ENCODE peak calls at places on chromosomes 4 and X, in six cellular contexts. P is stimulated activated CD8-positive, alpha-beta memory T cell treated with anti-CD3 and anti-CD28 coated beads, Interleukin-4, amount 100 ng/mL, for 24 hours; A is stimulated activated CD4-positive, alpha-beta T cell treated with anti-CD3 and anti-CD28 coated beads, Interleukin-1b, Interleukin-23, amount 100 ng/mL, for 24 hours; B is epithelial cell of esophagus; O is Caki2; E is neuronal stem cell. U is an unnamed sample.
A peak's percentile ranks its signal among the peaks of the same experiment; 100 is the strongest.

GRCh38 chr4:71259911-71260331 is 78.9 kb upstream of the SLC4A4 start:
- DNase-seq in P (no peak), E (no peak), B (peak; percentile 93), A (no peak), O (no peak), U (no peak)

GRCh38 chr4:118974758-118975157 is 86.1 kb downstream of the SYNPO2 start:
- DNase-seq in P (no peak), O (no peak), B (peak; percentile 64), E (no peak), A (no peak), U (no peak)

GRCh38 chr4:112848931-112849330 is 200.5 kb upstream of the ANK2 start:
- DNase-seq in P (no peak), B (no peak), E (no peak), A (no peak), O (no peak), U (no peak)

GRCh38 chrX:12917753-12918152 is 11.3 kb downstream of the TLR8 start:
- DNase-seq in A (no peak), O (no peak), P (no peak), B (no peak), E (no peak), U (no peak)

GRCh38 chr4:128355301-128355700 is 67.7 kb upstream of the PGRMC2 start:
- DNase-seq in O (peak; percentile 87), B (peak; percentile 16), A (no peak), P (no peak), E (no peak), U (no peak)

GRCh38 chrX:63530654-63531053 is 179.5 kb upstream of the SPIN4 start:
- DNase-seq in P (no peak), B (no peak), E (no peak), O (no peak), A (no peak), U (no peak)

GRCh38 chr4:107897823-107898222 is 33.5 kb upstream of the CYP2U1 start:
- DNase-seq in O (no peak), E (no peak), B (peak; percentile 19), A (no peak), P (no peak), U (no peak)

GRCh38 chr4:151811403-151811802 is 50.6 kb upstream of the GATB start:
- DNase-seq in E (no peak), P (no peak), B (no peak), O (no peak), A (no peak), U (no peak)

GRCh38 chr4:48109413-48110263 is 24.4 kb downstream of the TXK start:
- DNase-seq in A (no peak), O (peak; percentile 56), B (peak; percentile 64), E (no peak), P (no peak), U (no peak)

GRCh38 chrX:148929686-148930085 is 429.3 kb downstream of the AFF2 start:
- DNase-seq in O (no peak), P (no peak), A (no peak), B (peak; percentile 57), E (no peak), U (no peak)

GRCh38 chrX:66163849-66164401 is at the start of gene HEPH:
- DNase-seq in B (no peak), P (no peak), A (no peak), E (peak; percentile 38), O (no peak), U (no peak)

GRCh38 chr4:73653695-73654106 is 33.5 kb upstream of the RASSF6 start:
- DNase-seq in P (no peak), E (peak; percentile 45), B (peak; percentile 64), O (peak; percentile 63), A (no peak), U (no peak)

GRCh38 chrX:15505104-15505503 is 4.5 kb downstream of the BMX start:
- DNase-seq in O (no peak), P (no peak), E (no peak), A (no peak), B (peak; percentile 70), U (no peak)

GRCh38 chr4:184942447-184943425 is 75.6 kb upstream of the HELT start:
- DNase-seq in E (no peak), P (no peak), B (no peak), A (no peak), O (no peak), U (no peak)

GRCh38 chrX:153438522-153438921 is 7.3 kb downstream of the TREX2 start:
- DNase-seq in B (peak; percentile 21), O (peak; percentile 25), P (no peak), A (no peak), E (no peak), U (no peak)

GRCh38 chrX:75067931-75068330 is 88.2 kb downstream of the ABCB7 start:
- DNase-seq in O (no peak), P (no peak), A (no peak), E (no peak), B (peak; percentile 37), U (no peak)

GRCh38 chr4:128130621-128131020 is 69.5 kb downstream of the LARP1B start:
- DNase-seq in B (peak; percentile 36), E (no peak), P (no peak), A (no peak), O (no peak), U (no peak)

GRCh38 chrX:57294961-57295360 is 8.5 kb downstream of the FAAH2 start:
- DNase-seq in P (no peak), E (no peak), O (no peak), B (no peak), A (no peak), U (no peak)

GRCh38 chr4:165971446-165971845 is 98.4 kb downstream of the TLL1 start:
- DNase-seq in P (no peak), A (no peak), B (no peak), O (no peak), E (no peak), U (no peak)

GRCh38 chr4:16000708-16001483 is 37.9 kb upstream of the FGFBP2 start:
- DNase-seq in O (no peak), P (no peak), B (no peak), E (no peak), A (no peak), U (no peak)

GRCh38 chr4:39046243-39046642 is 14.0 kb upstream of the TMEM156 start:
- DNase-seq in B (peak; percentile 94), O (peak; percentile 62), E (no peak), P (no peak), A (no peak), U (no peak)

GRCh38 chr4:127788517-127788916 is 6.4 kb downstream of the HSPA4L start:
- DNase-seq in E (no peak), O (no peak), A (no peak), B (peak; percentile 18), P (no peak), U (no peak)

U was measured in D721Med.